ENCODE peak calls at places on chromosomes 4 and X, in four cellular contexts. F, K, G and E are unnamed samples.

GRCh38 chr4:170047774-170048354 is 21.7 kb upstream of the MFAP3L start:
- DNase-seq in F (peak), K (peak), G (peak), E (no peak)

GRCh38 chr4:98527528-98527927 is 130.9 kb downstream of the TSPAN5 start:
- DNase-seq in F (no peak), K (no peak), G (no peak), E (no peak)

GRCh38 chr4:174135530-174135929 is 147.9 kb downstream of the FBXO8 start:
- DNase-seq in F (no peak), K (no peak), G (no peak), E (no peak)

GRCh38 chr4:137635596-137635995 is 103.3 kb upstream of the PCDH18 start:
- DNase-seq in F (no peak), K (peak), G (no peak), E (no peak)

GRCh38 chr4:54367059-54367458 is 138.0 kb downstream of the PDGFRA start:
- DNase-seq in F (no peak), K (no peak), G (no peak), E (no peak)

GRCh38 chr4:25065451-25065850 is 34.7 kb upstream of the LGI2 start:
- DNase-seq in F (no peak), K (no peak), G (no peak), E (no peak)

GRCh38 chr4:822361-823092 is 3.4 kb downstream of the CPLX1 start:
- DNase-seq in F (no peak), K (no peak), G (no peak), E (no peak)

GRCh38 chr4:97720869-97721432 is 422.3 kb downstream of the STPG2 start:
- DNase-seq in F (peak), K (peak), G (no peak), E (no peak)

GRCh38 chr4:77636902-77637301 is 31.3 kb downstream of the CXCL13 start:
- DNase-seq in F (peak), K (no peak), G (no peak), E (no peak)

GRCh38 chr4:61177361-61177760 is 22.8 kb upstream of the ADGRL3 start:
- DNase-seq in F (no peak), K (no peak), G (no peak), E (no peak)

GRCh38 chr4:182238355-182238931 is 4.8 kb upstream of the TENM3 start:
- DNase-seq in F (peak), K (no peak), G (no peak), E (no peak)

GRCh38 chr4:165677081-165677480 is 196.0 kb upstream of the TLL1 start:
- DNase-seq in F (no peak), K (no peak), G (no peak), E (no peak)

GRCh38 chr4:150769235-150769634 is 187.3 kb downstream of the MAB21L2 start:
- DNase-seq in F (peak), K (no peak), G (no peak), E (no peak)

GRCh38 chr4:126784966-126785580 is 847.7 kb upstream of the INTU start:
- DNase-seq in F (peak), K (no peak), G (no peak), E (no peak)

GRCh38 chr4:25982962-25983361 is 68.9 kb downstream of the SMIM20 start:
- DNase-seq in F (no peak), K (no peak), G (no peak), E (no peak)

GRCh38 chrX:107683124-107683895 is 55.0 kb downstream of the PRPS1 start:
- DNase-seq in F (no peak), K (no peak), G (no peak), E (no peak)

GRCh38 chr4:148056879-148057278 is 325.0 kb downstream of the ARHGAP10 start:
- DNase-seq in F (peak), K (peak), G (peak), E (peak)

GRCh38 chr4:53459548-53459947 is 82.1 kb downstream of the FIP1L1 start:
- DNase-seq in F (peak), K (no peak), G (no peak), E (no peak)

GRCh38 chrX:138710311-138710791 is 1.2 kb downstream of the FGF13 start:
- DNase-seq in F (no peak), K (no peak), G (no peak), E (no peak)

GRCh38 chrX:108516184-108516583 is 76.5 kb downstream of the COL4A5 start:
- DNase-seq in F (no peak), K (no peak), G (no peak), E (no peak)

GRCh38 chr4:9999956-10000551 is 21.2 kb downstream of the SLC2A9 start:
- DNase-seq in F (peak), K (peak), G (no peak), E (no peak)